ENCODE peak calls at places on chromosomes 2 and 18, in nine cellular contexts. One of them, this sample, is unnamed.

GRCh38 chr18:44799422-44800421 is 119.0 kb downstream of the SETBP1 start:
- DNase-seq in GM13977: no peak
- DNase-seq in stimulated activated effector memory CD8-positive, alpha-beta T cell treated with anti-CD3 and anti-CD28 coated beads, Interleukin-12 subunit alpha, Interleukin-12 subunit beta, amount 100 ng/mL, for 72 hours: no peak
- DNase-seq in AG10803: no peak
- DNase-seq in GM12892: no peak
- DNase-seq in activated CD8-positive, alpha-beta memory T cell treated with anti-CD3 and anti-CD28 coated beads, Interleukin-2, amount 50 U/mL, for 4 hours: no peak
- DNase-seq in BE2C: no peak
- DNase-seq in heart left ventricle: no peak
- DNase-seq in NCI-H460: no peak
- DNase-seq in this sample: no peak

GRCh38 chr2:77210725-77211124 is 311.5 kb downstream of the LRRTM4 start:
- DNase-seq in stimulated activated effector memory CD8-positive, alpha-beta T cell treated with anti-CD3 and anti-CD28 coated beads, Interleukin-12 subunit alpha, Interleukin-12 subunit beta, amount 100 ng/mL, for 72 hours: no peak
- DNase-seq in GM12892: no peak
- DNase-seq in activated CD8-positive, alpha-beta memory T cell treated with anti-CD3 and anti-CD28 coated beads, Interleukin-2, amount 50 U/mL, for 4 hours: no peak
- DNase-seq in AG10803: no peak
- DNase-seq in GM13977: no peak
- DNase-seq in NCI-H460: no peak
- DNase-seq in BE2C: no peak
- DNase-seq in heart left ventricle: no peak
- DNase-seq in this sample: no peak

GRCh38 chr2:239389414-239390329 is 11.1 kb downstream of the HDAC4 start:
- DNase-seq in BE2C: no peak
- DNase-seq in GM12892: no peak
- DNase-seq in AG10803: no peak
- DNase-seq in heart left ventricle: no peak
- DNase-seq in NCI-H460: no peak
- DNase-seq in activated CD8-positive, alpha-beta memory T cell treated with anti-CD3 and anti-CD28 coated beads, Interleukin-2, amount 50 U/mL, for 4 hours: no peak
- DNase-seq in GM13977: no peak
- DNase-seq in stimulated activated effector memory CD8-positive, alpha-beta T cell treated with anti-CD3 and anti-CD28 coated beads, Interleukin-12 subunit alpha, Interleukin-12 subunit beta, amount 100 ng/mL, for 72 hours: no peak
- DNase-seq in this sample: no peak

GRCh38 chr2:157662401-157662800 is 33.7 kb upstream of the ACVR1C start:
- DNase-seq in BE2C: no peak
- DNase-seq in heart left ventricle: no peak
- DNase-seq in activated CD8-positive, alpha-beta memory T cell treated with anti-CD3 and anti-CD28 coated beads, Interleukin-2, amount 50 U/mL, for 4 hours: no peak
- DNase-seq in stimulated activated effector memory CD8-positive, alpha-beta T cell treated with anti-CD3 and anti-CD28 coated beads, Interleukin-12 subunit alpha, Interleukin-12 subunit beta, amount 100 ng/mL, for 72 hours: no peak
- DNase-seq in GM13977: no peak
- DNase-seq in AG10803: no peak
- DNase-seq in GM12892: no peak
- DNase-seq in NCI-H460: no peak
- DNase-seq in this sample: peak; percentile 2

GRCh38 chr2:88024509-88024908 is 8.2 kb upstream of the RNU2-63P start:
- DNase-seq in heart left ventricle: no peak
- DNase-seq in BE2C: no peak
- DNase-seq in stimulated activated effector memory CD8-positive, alpha-beta T cell treated with anti-CD3 and anti-CD28 coated beads, Interleukin-12 subunit alpha, Interleukin-12 subunit beta, amount 100 ng/mL, for 72 hours: no peak
- DNase-seq in NCI-H460: no peak
- DNase-seq in AG10803: no peak
- DNase-seq in GM12892: no peak
- DNase-seq in GM13977: no peak
- DNase-seq in activated CD8-positive, alpha-beta memory T cell treated with anti-CD3 and anti-CD28 coated beads, Interleukin-2, amount 50 U/mL, for 4 hours: no peak
- DNase-seq in this sample: no peak

GRCh38 chr2:74197983-74198460 is 393 bp upstream of the MTHFD2 start:
- DNase-seq in AG10803: no peak
- DNase-seq in stimulated activated effector memory CD8-positive, alpha-beta T cell treated with anti-CD3 and anti-CD28 coated beads, Interleukin-12 subunit alpha, Interleukin-12 subunit beta, amount 100 ng/mL, for 72 hours: no peak
- DNase-seq in GM12892: no peak
- DNase-seq in BE2C: peak; percentile 91
- DNase-seq in NCI-H460: no peak
- DNase-seq in activated CD8-positive, alpha-beta memory T cell treated with anti-CD3 and anti-CD28 coated beads, Interleukin-2, amount 50 U/mL, for 4 hours: no peak
- DNase-seq in heart left ventricle: no peak
- DNase-seq in GM13977: no peak
- DNase-seq in this sample: no peak

GRCh38 chr2:31197669-31198068 is 19.6 kb downstream of the CAPN14 start:
- DNase-seq in NCI-H460: no peak
- DNase-seq in activated CD8-positive, alpha-beta memory T cell treated with anti-CD3 and anti-CD28 coated beads, Interleukin-2, amount 50 U/mL, for 4 hours: no peak
- DNase-seq in heart left ventricle: no peak
- DNase-seq in GM12892: no peak
- DNase-seq in stimulated activated effector memory CD8-positive, alpha-beta T cell treated with anti-CD3 and anti-CD28 coated beads, Interleukin-12 subunit alpha, Interleukin-12 subunit beta, amount 100 ng/mL, for 72 hours: no peak
- DNase-seq in AG10803: no peak
- DNase-seq in GM13977: no peak
- DNase-seq in BE2C: no peak
- DNase-seq in this sample: no peak

GRCh38 chr18:70494524-70494923 is 205.7 kb downstream of the SOCS6 start:
- DNase-seq in stimulated activated effector memory CD8-positive, alpha-beta T cell treated with anti-CD3 and anti-CD28 coated beads, Interleukin-12 subunit alpha, Interleukin-12 subunit beta, amount 100 ng/mL, for 72 hours: no peak
- DNase-seq in GM12892: no peak
- DNase-seq in AG10803: no peak
- DNase-seq in heart left ventricle: no peak
- DNase-seq in BE2C: no peak
- DNase-seq in GM13977: no peak
- DNase-seq in activated CD8-positive, alpha-beta memory T cell treated with anti-CD3 and anti-CD28 coated beads, Interleukin-2, amount 50 U/mL, for 4 hours: no peak
- DNase-seq in NCI-H460: no peak
- DNase-seq in this sample: no peak

GRCh38 chr2:239025951-239026461 is 178.1 kb downstream of the TWIST2 start:
- DNase-seq in stimulated activated effector memory CD8-positive, alpha-beta T cell treated with anti-CD3 and anti-CD28 coated beads, Interleukin-12 subunit alpha, Interleukin-12 subunit beta, amount 100 ng/mL, for 72 hours: no peak
- DNase-seq in GM13977: no peak
- DNase-seq in BE2C: no peak
- DNase-seq in AG10803: peak; percentile 36
- DNase-seq in heart left ventricle: no peak
- DNase-seq in GM12892: no peak
- DNase-seq in NCI-H460: no peak
- DNase-seq in activated CD8-positive, alpha-beta memory T cell treated with anti-CD3 and anti-CD28 coated beads, Interleukin-2, amount 50 U/mL, for 4 hours: no peak
- DNase-seq in this sample: no peak

GRCh38 chr2:115314157-115314556 is 871.7 kb downstream of the DPP10 start:
- DNase-seq in heart left ventricle: no peak
- DNase-seq in stimulated activated effector memory CD8-positive, alpha-beta T cell treated with anti-CD3 and anti-CD28 coated beads, Interleukin-12 subunit alpha, Interleukin-12 subunit beta, amount 100 ng/mL, for 72 hours: no peak
- DNase-seq in BE2C: no peak
- DNase-seq in NCI-H460: no peak
- DNase-seq in activated CD8-positive, alpha-beta memory T cell treated with anti-CD3 and anti-CD28 coated beads, Interleukin-2, amount 50 U/mL, for 4 hours: no peak
- DNase-seq in AG10803: no peak
- DNase-seq in GM12892: no peak
- DNase-seq in GM13977: no peak
- DNase-seq in this sample: no peak

GRCh38 chr18:45785015-45785597 is 40.4 kb upstream of the SIGLEC15 start:
- DNase-seq in AG10803: peak; percentile 46
- DNase-seq in GM12892: no peak
- DNase-seq in NCI-H460: no peak
- DNase-seq in BE2C: no peak
- DNase-seq in stimulated activated effector memory CD8-positive, alpha-beta T cell treated with anti-CD3 and anti-CD28 coated beads, Interleukin-12 subunit alpha, Interleukin-12 subunit beta, amount 100 ng/mL, for 72 hours: no peak
- DNase-seq in GM13977: no peak
- DNase-seq in heart left ventricle: peak; percentile 30
- DNase-seq in activated CD8-positive, alpha-beta memory T cell treated with anti-CD3 and anti-CD28 coated beads, Interleukin-2, amount 50 U/mL, for 4 hours: no peak
- DNase-seq in this sample: no peak

GRCh38 chr2:73110622-73111299 is 2.0 kb downstream of the RAB11FIP5 start:
- DNase-seq in heart left ventricle: no peak
- DNase-seq in GM13977: no peak
- DNase-seq in stimulated activated effector memory CD8-positive, alpha-beta T cell treated with anti-CD3 and anti-CD28 coated beads, Interleukin-12 subunit alpha, Interleukin-12 subunit beta, amount 100 ng/mL, for 72 hours: no peak
- DNase-seq in activated CD8-positive, alpha-beta memory T cell treated with anti-CD3 and anti-CD28 coated beads, Interleukin-2, amount 50 U/mL, for 4 hours: no peak
- DNase-seq in GM12892: no peak
- DNase-seq in AG10803: peak; percentile 58
- DNase-seq in NCI-H460: no peak
- DNase-seq in BE2C: no peak
- DNase-seq in this sample: no peak

GRCh38 chr2:72927619-72928537 is 10.6 kb downstream of the EMX1 start:
- DNase-seq in AG10803: no peak
- DNase-seq in GM13977: no peak
- DNase-seq in GM12892: no peak
- DNase-seq in heart left ventricle: no peak
- DNase-seq in stimulated activated effector memory CD8-positive, alpha-beta T cell treated with anti-CD3 and anti-CD28 coated beads, Interleukin-12 subunit alpha, Interleukin-12 subunit beta, amount 100 ng/mL, for 72 hours: no peak
- DNase-seq in BE2C: no peak
- DNase-seq in NCI-H460: no peak
- DNase-seq in activated CD8-positive, alpha-beta memory T cell treated with anti-CD3 and anti-CD28 coated beads, Interleukin-2, amount 50 U/mL, for 4 hours: no peak
- DNase-seq in this sample: no peak

GRCh38 chr18:13811993-13812392 is 12.0 kb upstream of the MC5R start:
- DNase-seq in AG10803: no peak
- DNase-seq in GM12892: no peak
- DNase-seq in GM13977: peak; percentile 42
- DNase-seq in stimulated activated effector memory CD8-positive, alpha-beta T cell treated with anti-CD3 and anti-CD28 coated beads, Interleukin-12 subunit alpha, Interleukin-12 subunit beta, amount 100 ng/mL, for 72 hours: no peak
- DNase-seq in NCI-H460: no peak
- DNase-seq in activated CD8-positive, alpha-beta memory T cell treated with anti-CD3 and anti-CD28 coated beads, Interleukin-2, amount 50 U/mL, for 4 hours: no peak
- DNase-seq in heart left ventricle: no peak
- DNase-seq in BE2C: no peak
- DNase-seq in this sample: peak; percentile 40

GRCh38 chr2:3270095-3270478 is 107.5 kb downstream of the EIPR1 start:
- DNase-seq in NCI-H460: no peak
- DNase-seq in stimulated activated effector memory CD8-positive, alpha-beta T cell treated with anti-CD3 and anti-CD28 coated beads, Interleukin-12 subunit alpha, Interleukin-12 subunit beta, amount 100 ng/mL, for 72 hours: no peak
- DNase-seq in AG10803: no peak
- DNase-seq in activated CD8-positive, alpha-beta memory T cell treated with anti-CD3 and anti-CD28 coated beads, Interleukin-2, amount 50 U/mL, for 4 hours: no peak
- DNase-seq in heart left ventricle: no peak
- DNase-seq in BE2C: no peak
- DNase-seq in GM12892: no peak
- DNase-seq in GM13977: no peak
- DNase-seq in this sample: no peak

GRCh38 chr2:29878898-29879297 is 42.5 kb downstream of the ALK start:
- DNase-seq in GM13977: no peak
- DNase-seq in activated CD8-positive, alpha-beta memory T cell treated with anti-CD3 and anti-CD28 coated beads, Interleukin-2, amount 50 U/mL, for 4 hours: no peak
- DNase-seq in GM12892: no peak
- DNase-seq in AG10803: no peak
- DNase-seq in heart left ventricle: no peak
- DNase-seq in stimulated activated effector memory CD8-positive, alpha-beta T cell treated with anti-CD3 and anti-CD28 coated beads, Interleukin-12 subunit alpha, Interleukin-12 subunit beta, amount 100 ng/mL, for 72 hours: no peak
- DNase-seq in NCI-H460: no peak
- DNase-seq in BE2C: no peak
- DNase-seq in this sample: peak; percentile 100

GRCh38 chr2:240836781-240837467 is 16.9 kb upstream of the KIF1A start:
- DNase-seq in AG10803: peak; percentile 64
- DNase-seq in heart left ventricle: peak; percentile 43
- DNase-seq in stimulated activated effector memory CD8-positive, alpha-beta T cell treated with anti-CD3 and anti-CD28 coated beads, Interleukin-12 subunit alpha, Interleukin-12 subunit beta, amount 100 ng/mL, for 72 hours: no peak
- DNase-seq in GM12892: no peak
- DNase-seq in BE2C: peak; percentile 76
- DNase-seq in NCI-H460: no peak
- DNase-seq in activated CD8-positive, alpha-beta memory T cell treated with anti-CD3 and anti-CD28 coated beads, Interleukin-2, amount 50 U/mL, for 4 hours: no peak
- DNase-seq in GM13977: no peak
- DNase-seq in this sample: no peak

GRCh38 chr18:51865538-51865937 is 474.5 kb upstream of the DCC start:
- DNase-seq in NCI-H460: no peak
- DNase-seq in BE2C: no peak
- DNase-seq in heart left ventricle: no peak
- DNase-seq in GM12892: no peak
- DNase-seq in AG10803: no peak
- DNase-seq in GM13977: no peak
- DNase-seq in activated CD8-positive, alpha-beta memory T cell treated with anti-CD3 and anti-CD28 coated beads, Interleukin-2, amount 50 U/mL, for 4 hours: no peak
- DNase-seq in stimulated activated effector memory CD8-positive, alpha-beta T cell treated with anti-CD3 and anti-CD28 coated beads, Interleukin-12 subunit alpha, Interleukin-12 subunit beta, amount 100 ng/mL, for 72 hours: no peak
- DNase-seq in this sample: no peak

GRCh38 chr2:25341031-25341727 is 546 bp downstream of the DNMT3A start:
- DNase-seq in activated CD8-positive, alpha-beta memory T cell treated with anti-CD3 and anti-CD28 coated beads, Interleukin-2, amount 50 U/mL, for 4 hours: peak; percentile 49
- DNase-seq in GM13977: peak; percentile 89
- DNase-seq in GM12892: peak; percentile 81
- DNase-seq in stimulated activated effector memory CD8-positive, alpha-beta T cell treated with anti-CD3 and anti-CD28 coated beads, Interleukin-12 subunit alpha, Interleukin-12 subunit beta, amount 100 ng/mL, for 72 hours: no peak
- DNase-seq in NCI-H460: no peak
- DNase-seq in heart left ventricle: peak; percentile 55
- DNase-seq in BE2C: peak; percentile 43
- DNase-seq in AG10803: no peak
- DNase-seq in this sample: no peak

GRCh38 chr2:65549262-65550036 is 117.0 kb upstream of the SPRED2 start:
- DNase-seq in AG10803: no peak
- DNase-seq in BE2C: peak; percentile 14
- DNase-seq in GM13977: no peak
- DNase-seq in NCI-H460: no peak
- DNase-seq in heart left ventricle: no peak
- DNase-seq in GM12892: no peak
- DNase-seq in activated CD8-positive, alpha-beta memory T cell treated with anti-CD3 and anti-CD28 coated beads, Interleukin-2, amount 50 U/mL, for 4 hours: no peak
- DNase-seq in stimulated activated effector memory CD8-positive, alpha-beta T cell treated with anti-CD3 and anti-CD28 coated beads, Interleukin-12 subunit alpha, Interleukin-12 subunit beta, amount 100 ng/mL, for 72 hours: no peak
- DNase-seq in this sample: no peak

GRCh38 chr2:196356332-196356731 is 185.0 kb upstream of the STK17B start:
- DNase-seq in BE2C: no peak
- DNase-seq in heart left ventricle: no peak
- DNase-seq in stimulated activated effector memory CD8-positive, alpha-beta T cell treated with anti-CD3 and anti-CD28 coated beads, Interleukin-12 subunit alpha, Interleukin-12 subunit beta, amount 100 ng/mL, for 72 hours: no peak
- DNase-seq in activated CD8-positive, alpha-beta memory T cell treated with anti-CD3 and anti-CD28 coated beads, Interleukin-2, amount 50 U/mL, for 4 hours: no peak
- DNase-seq in GM13977: no peak
- DNase-seq in NCI-H460: no peak
- DNase-seq in AG10803: no peak
- DNase-seq in GM12892: no peak
- DNase-seq in this sample: no peak

GRCh38 chr2:76610451-76610850 is 899.7 kb upstream of the GCFC2 start:
- DNase-seq in AG10803: no peak
- DNase-seq in stimulated activated effector memory CD8-positive, alpha-beta T cell treated with anti-CD3 and anti-CD28 coated beads, Interleukin-12 subunit alpha, Interleukin-12 subunit beta, amount 100 ng/mL, for 72 hours: no peak
- DNase-seq in activated CD8-positive, alpha-beta memory T cell treated with anti-CD3 and anti-CD28 coated beads, Interleukin-2, amount 50 U/mL, for 4 hours: no peak
- DNase-seq in BE2C: no peak
- DNase-seq in heart left ventricle: no peak
- DNase-seq in GM13977: no peak
- DNase-seq in GM12892: no peak
- DNase-seq in NCI-H460: no peak
- DNase-seq in this sample: no peak

GRCh38 chr2:226187601-226188000 is 612.0 kb downstream of the IRS1 start:
- DNase-seq in NCI-H460: no peak
- DNase-seq in activated CD8-positive, alpha-beta memory T cell treated with anti-CD3 and anti-CD28 coated beads, Interleukin-2, amount 50 U/mL, for 4 hours: no peak
- DNase-seq in GM13977: no peak
- DNase-seq in heart left ventricle: no peak
- DNase-seq in AG10803: peak; percentile 96
- DNase-seq in BE2C: no peak
- DNase-seq in stimulated activated effector memory CD8-positive, alpha-beta T cell treated with anti-CD3 and anti-CD28 coated beads, Interleukin-12 subunit alpha, Interleukin-12 subunit beta, amount 100 ng/mL, for 72 hours: no peak
- DNase-seq in GM12892: no peak
- DNase-seq in this sample: no peak

GRCh38 chr18:22020867-22021370 is 148.5 kb upstream of the GATA6 start:
- DNase-seq in stimulated activated effector memory CD8-positive, alpha-beta T cell treated with anti-CD3 and anti-CD28 coated beads, Interleukin-12 subunit alpha, Interleukin-12 subunit beta, amount 100 ng/mL, for 72 hours: no peak
- DNase-seq in heart left ventricle: no peak
- DNase-seq in GM13977: no peak
- DNase-seq in BE2C: no peak
- DNase-seq in GM12892: no peak
- DNase-seq in activated CD8-positive, alpha-beta memory T cell treated with anti-CD3 and anti-CD28 coated beads, Interleukin-2, amount 50 U/mL, for 4 hours: no peak
- DNase-seq in AG10803: no peak
- DNase-seq in NCI-H460: no peak
- DNase-seq in this sample: no peak

GRCh38 chr2:36530178-36530982 is 67.6 kb downstream of the FEZ2 start:
- DNase-seq in GM13977: peak; percentile 53
- DNase-seq in NCI-H460: no peak
- DNase-seq in BE2C: no peak
- DNase-seq in AG10803: peak; percentile 77
- DNase-seq in stimulated activated effector memory CD8-positive, alpha-beta T cell treated with anti-CD3 and anti-CD28 coated beads, Interleukin-12 subunit alpha, Interleukin-12 subunit beta, amount 100 ng/mL, for 72 hours: no peak
- DNase-seq in GM12892: no peak
- DNase-seq in heart left ventricle: no peak
- DNase-seq in activated CD8-positive, alpha-beta memory T cell treated with anti-CD3 and anti-CD28 coated beads, Interleukin-2, amount 50 U/mL, for 4 hours: no peak
- DNase-seq in this sample: no peak

GRCh38 chr2:59684771-59685166 is 868.7 kb downstream of the BCL11A start:
- DNase-seq in GM13977: no peak
- DNase-seq in AG10803: no peak
- DNase-seq in GM12892: no peak
- DNase-seq in stimulated activated effector memory CD8-positive, alpha-beta T cell treated with anti-CD3 and anti-CD28 coated beads, Interleukin-12 subunit alpha, Interleukin-12 subunit beta, amount 100 ng/mL, for 72 hours: no peak
- DNase-seq in NCI-H460: no peak
- DNase-seq in heart left ventricle: no peak
- DNase-seq in BE2C: no peak
- DNase-seq in activated CD8-positive, alpha-beta memory T cell treated with anti-CD3 and anti-CD28 coated beads, Interleukin-2, amount 50 U/mL, for 4 hours: no peak
- DNase-seq in this sample: no peak

GRCh38 chr2:43100362-43100882 is 126.0 kb downstream of the ZFP36L2 start:
- DNase-seq in AG10803: no peak
- DNase-seq in GM12892: no peak
- DNase-seq in stimulated activated effector memory CD8-positive, alpha-beta T cell treated with anti-CD3 and anti-CD28 coated beads, Interleukin-12 subunit alpha, Interleukin-12 subunit beta, amount 100 ng/mL, for 72 hours: no peak
- DNase-seq in heart left ventricle: no peak
- DNase-seq in activated CD8-positive, alpha-beta memory T cell treated with anti-CD3 and anti-CD28 coated beads, Interleukin-2, amount 50 U/mL, for 4 hours: no peak
- DNase-seq in NCI-H460: no peak
- DNase-seq in GM13977: no peak
- DNase-seq in BE2C: no peak
- DNase-seq in this sample: no peak

GRCh38 chr2:15782769-15783294 is 157.5 kb upstream of the MYCN start:
- DNase-seq in AG10803: no peak
- DNase-seq in GM12892: no peak
- DNase-seq in BE2C: no peak
- DNase-seq in stimulated activated effector memory CD8-positive, alpha-beta T cell treated with anti-CD3 and anti-CD28 coated beads, Interleukin-12 subunit alpha, Interleukin-12 subunit beta, amount 100 ng/mL, for 72 hours: no peak
- DNase-seq in NCI-H460: no peak
- DNase-seq in activated CD8-positive, alpha-beta memory T cell treated with anti-CD3 and anti-CD28 coated beads, Interleukin-2, amount 50 U/mL, for 4 hours: no peak
- DNase-seq in GM13977: no peak
- DNase-seq in heart left ventricle: no peak
- DNase-seq in this sample: no peak

GRCh38 chr2:181106789-181107418 is 126.5 kb downstream of the UBE2E3 start:
- DNase-seq in BE2C: no peak
- DNase-seq in activated CD8-positive, alpha-beta memory T cell treated with anti-CD3 and anti-CD28 coated beads, Interleukin-2, amount 50 U/mL, for 4 hours: no peak
- DNase-seq in stimulated activated effector memory CD8-positive, alpha-beta T cell treated with anti-CD3 and anti-CD28 coated beads, Interleukin-12 subunit alpha, Interleukin-12 subunit beta, amount 100 ng/mL, for 72 hours: no peak
- DNase-seq in NCI-H460: no peak
- DNase-seq in AG10803: peak; percentile 86
- DNase-seq in heart left ventricle: no peak
- DNase-seq in GM13977: peak; percentile 58
- DNase-seq in GM12892: no peak
- DNase-seq in this sample: peak; percentile 70

GRCh38 chr2:25808006-25808383 is 70.3 kb downstream of the ASXL2 start:
- DNase-seq in stimulated activated effector memory CD8-positive, alpha-beta T cell treated with anti-CD3 and anti-CD28 coated beads, Interleukin-12 subunit alpha, Interleukin-12 subunit beta, amount 100 ng/mL, for 72 hours: no peak
- DNase-seq in BE2C: no peak
- DNase-seq in activated CD8-positive, alpha-beta memory T cell treated with anti-CD3 and anti-CD28 coated beads, Interleukin-2, amount 50 U/mL, for 4 hours: no peak
- DNase-seq in heart left ventricle: no peak
- DNase-seq in GM13977: no peak
- DNase-seq in AG10803: peak; percentile 69
- DNase-seq in NCI-H460: no peak
- DNase-seq in GM12892: no peak
- DNase-seq in this sample: peak; percentile 4

GRCh38 chr18:31230495-31230894 is 67.8 kb upstream of the DSC1 start:
- DNase-seq in stimulated activated effector memory CD8-positive, alpha-beta T cell treated with anti-CD3 and anti-CD28 coated beads, Interleukin-12 subunit alpha, Interleukin-12 subunit beta, amount 100 ng/mL, for 72 hours: no peak
- DNase-seq in BE2C: no peak
- DNase-seq in heart left ventricle: no peak
- DNase-seq in GM12892: no peak
- DNase-seq in activated CD8-positive, alpha-beta memory T cell treated with anti-CD3 and anti-CD28 coated beads, Interleukin-2, amount 50 U/mL, for 4 hours: no peak
- DNase-seq in NCI-H460: no peak
- DNase-seq in GM13977: peak; percentile 34
- DNase-seq in AG10803: no peak
- DNase-seq in this sample: peak; percentile 55

This sample was measured in COLO829.